ENCODE peak calls at places on chromosome 7, in six cellular contexts. One of them, this sample, is unnamed.

GRCh38 chr7:47380325-47381131 is 201.4 kb downstream of the TNS3 start:
- ATAC-seq in naive B cell: no peak
- ATAC-seq in activated CD8-positive, alpha-beta T cell treated with anti-CD3 and anti-CD28 coated beads for 36 hours: no peak
- ATAC-seq in lower lobe of right lung: peak; percentile 59
- ATAC-seq in left lung: peak; percentile 66
- ATAC-seq in upper lobe of right lung: peak; percentile 58
- ATAC-seq in this sample: no peak

GRCh38 chr7:72467237-72467636 is 55.1 kb upstream of the CALN1 start:
- ATAC-seq in left lung: no peak
- ATAC-seq in lower lobe of right lung: no peak
- ATAC-seq in upper lobe of right lung: peak; percentile 32
- ATAC-seq in naive B cell: no peak
- ATAC-seq in activated CD8-positive, alpha-beta T cell treated with anti-CD3 and anti-CD28 coated beads for 36 hours: no peak
- ATAC-seq in this sample: peak; percentile 22

GRCh38 chr7:74526780-74527179 is 73.1 kb downstream of the GTF2IRD1 start:
- ATAC-seq in upper lobe of right lung: peak; percentile 12
- ATAC-seq in left lung: no peak
- ATAC-seq in activated CD8-positive, alpha-beta T cell treated with anti-CD3 and anti-CD28 coated beads for 36 hours: no peak
- ATAC-seq in naive B cell: no peak
- ATAC-seq in lower lobe of right lung: no peak
- ATAC-seq in this sample: no peak

GRCh38 chr7:147879116-147879750 is 711.3 kb upstream of the C7orf33 start:
- ATAC-seq in left lung: no peak
- ATAC-seq in upper lobe of right lung: no peak
- ATAC-seq in lower lobe of right lung: no peak
- ATAC-seq in activated CD8-positive, alpha-beta T cell treated with anti-CD3 and anti-CD28 coated beads for 36 hours: no peak
- ATAC-seq in naive B cell: no peak
- ATAC-seq in this sample: no peak

GRCh38 chr7:21544303-21544656 is 1.4 kb downstream of the DNAH11 start:
- ATAC-seq in left lung: no peak
- ATAC-seq in lower lobe of right lung: no peak
- ATAC-seq in naive B cell: no peak
- ATAC-seq in upper lobe of right lung: no peak
- ATAC-seq in activated CD8-positive, alpha-beta T cell treated with anti-CD3 and anti-CD28 coated beads for 36 hours: no peak
- ATAC-seq in this sample: no peak

GRCh38 chr7:152911904-152912303 is 152.4 kb downstream of the ACTR3B start:
- ATAC-seq in activated CD8-positive, alpha-beta T cell treated with anti-CD3 and anti-CD28 coated beads for 36 hours: no peak
- ATAC-seq in upper lobe of right lung: peak; percentile 14
- ATAC-seq in lower lobe of right lung: no peak
- ATAC-seq in left lung: no peak
- ATAC-seq in naive B cell: no peak
- ATAC-seq in this sample: no peak

GRCh38 chr7:155862088-155862487 is 49.8 kb upstream of the SHH start:
- ATAC-seq in activated CD8-positive, alpha-beta T cell treated with anti-CD3 and anti-CD28 coated beads for 36 hours: no peak
- ATAC-seq in naive B cell: no peak
- ATAC-seq in lower lobe of right lung: no peak
- ATAC-seq in upper lobe of right lung: no peak
- ATAC-seq in left lung: no peak
- ATAC-seq in this sample: no peak

GRCh38 chr7:91264924-91265681 is 870 bp downstream of the FZD1 start:
- ATAC-seq in naive B cell: peak; percentile 56
- ATAC-seq in upper lobe of right lung: peak; percentile 55
- ATAC-seq in lower lobe of right lung: peak; percentile 55
- ATAC-seq in left lung: peak; percentile 38
- ATAC-seq in activated CD8-positive, alpha-beta T cell treated with anti-CD3 and anti-CD28 coated beads for 36 hours: peak; percentile 38
- ATAC-seq in this sample: peak; percentile 74

GRCh38 chr7:40572810-40573470 is 438.1 kb downstream of the SUGCT start:
- ATAC-seq in upper lobe of right lung: no peak
- ATAC-seq in naive B cell: no peak
- ATAC-seq in activated CD8-positive, alpha-beta T cell treated with anti-CD3 and anti-CD28 coated beads for 36 hours: no peak
- ATAC-seq in lower lobe of right lung: no peak
- ATAC-seq in left lung: no peak
- ATAC-seq in this sample: no peak

GRCh38 chr7:48426331-48426965 is 255.2 kb downstream of the ABCA13 start:
- ATAC-seq in lower lobe of right lung: no peak
- ATAC-seq in upper lobe of right lung: no peak
- ATAC-seq in left lung: no peak
- ATAC-seq in naive B cell: no peak
- ATAC-seq in activated CD8-positive, alpha-beta T cell treated with anti-CD3 and anti-CD28 coated beads for 36 hours: no peak
- ATAC-seq in this sample: peak; percentile 37

GRCh38 chr7:66356277-66356721 is 151.2 kb downstream of the TPST1 start:
- ATAC-seq in activated CD8-positive, alpha-beta T cell treated with anti-CD3 and anti-CD28 coated beads for 36 hours: no peak
- ATAC-seq in upper lobe of right lung: no peak
- ATAC-seq in left lung: no peak
- ATAC-seq in lower lobe of right lung: no peak
- ATAC-seq in naive B cell: no peak
- ATAC-seq in this sample: no peak

This sample was measured in stimulated activated memory B cell treated with anti-CD40 and anti-IgM and Interleukin-4, amounts not matched to agents 10 μg/mL and 1 μg/mL and 100 μg/mL, for 72 hours.